ENCODE peak calls at places on chromosomes 7 and 10, in ten cellular contexts. G, W, S, E, F, Q, P, B, X and Y are unnamed samples.

GRCh38 chr7:24812313-24812945 is 55.2 kb upstream of the GSDME start:
- DNase-seq in E (no peak), P (peak; percentile 61), W (peak; percentile 56), F (peak; percentile 57), B (no peak), Q (peak; percentile 60), X (peak; percentile 51), S (peak; percentile 69), G (peak; percentile 64), Y (peak; percentile 29)

GRCh38 chr7:47443049-47443448 is 138.9 kb downstream of the TNS3 start:
- DNase-seq in B (no peak), S (no peak), Q (no peak), F (no peak), P (no peak), E (no peak), X (no peak), G (no peak), W (no peak), Y (no peak)

GRCh38 chr7:106176414-106177294 is 64.5 kb upstream of the SYPL1 start:
- DNase-seq in B (peak; percentile 46), F (peak; percentile 87), W (peak; percentile 86), E (peak; percentile 6), Q (peak; percentile 76), G (peak; percentile 87), X (peak; percentile 83), S (peak; percentile 84), P (peak; percentile 90), Y (peak; percentile 53)

GRCh38 chr10:43407148-43407575 is 1.8 kb downstream of the HNRNPF start:
- DNase-seq in E (no peak), Q (peak; percentile 72), X (peak; percentile 69), S (no peak), F (peak; percentile 85), B (no peak), G (peak; percentile 75), W (peak; percentile 78), P (peak; percentile 58), Y (peak; percentile 55)

GRCh38 chr10:124176309-124177179 is 83.1 kb upstream of the CHST15 start:
- DNase-seq in F (no peak), G (no peak), B (no peak), E (no peak), X (no peak), S (no peak), P (peak; percentile 65), Q (no peak), W (no peak), Y (no peak)

GRCh38 chr10:121648078-121648477 is 49.8 kb upstream of the FGFR2 start:
- DNase-seq in B (no peak), P (no peak), S (no peak), G (no peak), F (no peak), Q (no peak), E (no peak), W (no peak), X (no peak), Y (no peak)

GRCh38 chr10:5968037-5968680 is 9.2 kb downstream of the IL15RA start:
- DNase-seq in G (no peak), P (no peak), F (no peak), Q (no peak), X (no peak), B (no peak), E (no peak), W (peak; percentile 15), S (no peak), Y (no peak)

GRCh38 chr10:77887631-77888355 is 38.8 kb downstream of the DLG5 start:
- DNase-seq in Q (no peak), F (peak; percentile 70), X (no peak), W (no peak), S (no peak), E (no peak), P (peak; percentile 19), B (no peak), G (no peak), Y (no peak)

GRCh38 chr10:93580824-93581223 is 14.4 kb downstream of the FFAR4 start:
- DNase-seq in S (peak; percentile 85), Q (no peak), P (peak; percentile 10), G (no peak), F (peak; percentile 17), B (no peak), W (no peak), X (no peak), E (no peak), Y (no peak)
- H3K27me3 ChIP-seq in S (peaks cover 13% of the 10 kb centered on the region), Q (no peaks in the 10 kb centered on the region), P (no peaks in the 10 kb centered on the region), G (no peaks in the 10 kb centered on the region), F (peaks cover 10% of the 10 kb centered on the region), B (peaks cover 8% of the 10 kb centered on the region), W (no peaks in the 10 kb centered on the region), X (no peaks in the 10 kb centered on the region), E (peaks cover 17% of the 10 kb centered on the region), Y (no peaks in the 10 kb centered on the region)

GRCh38 chr10:2926918-2927660 is 140.3 kb upstream of the PFKP start:
- DNase-seq in X (no peak), B (no peak), W (no peak), Q (no peak), E (no peak), F (no peak), S (no peak), G (no peak), P (no peak), Y (no peak)

GRCh38 chr10:2924425-2924824 is 142.9 kb upstream of the PFKP start:
- DNase-seq in G (no peak), Q (no peak), X (no peak), S (no peak), W (no peak), E (no peak), B (no peak), P (no peak), F (no peak), Y (no peak)

GRCh38 chr10:2921956-2922680 is 145.2 kb upstream of the PFKP start:
- DNase-seq in G (no peak), S (no peak), F (peak; percentile 13), X (no peak), W (no peak), E (no peak), B (no peak), Q (no peak), P (no peak), Y (no peak)

GRCh38 chr10:2928219-2928840 is 139.0 kb upstream of the PFKP start:
- DNase-seq in F (peak; percentile 67), B (peak; percentile 26), E (no peak), G (peak; percentile 72), X (peak; percentile 42), S (peak; percentile 74), W (peak; percentile 65), Q (peak; percentile 47), P (peak; percentile 71), Y (no peak)

DNA sequence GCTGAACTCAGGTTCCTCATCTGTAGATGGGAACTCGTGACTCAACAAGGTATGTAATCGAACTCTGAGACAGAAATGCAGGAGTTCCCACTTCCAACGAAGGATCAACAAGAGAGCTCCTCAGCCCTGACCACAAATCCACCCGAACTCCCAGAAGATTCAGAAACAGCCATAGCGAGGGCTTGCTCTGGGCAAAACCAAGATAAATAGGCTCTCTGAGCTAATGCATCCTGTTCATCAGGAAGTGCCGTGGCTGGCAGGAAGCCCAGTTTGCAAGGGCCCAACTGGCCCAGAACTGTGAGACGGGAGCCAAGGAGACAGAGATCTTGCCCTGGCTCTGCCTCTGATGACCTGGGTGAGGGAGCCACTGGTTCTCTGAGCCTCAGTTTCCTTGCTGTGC is 141.7 kb upstream of the PFKP start:
- DNase-seq in Q (no peak), P (peak; percentile 82), S (no peak), X (no peak), E (no peak), W (peak; percentile 69), F (no peak), G (peak; percentile 85), B (no peak), Y (no peak)
- H3K27ac ChIP-seq in Q (no peak overlapping the region), P (no peak overlapping the region), S (no peak overlapping the region), X (no peak overlapping the region), E (no peak overlapping the region), W (no peak overlapping the region), F (no peak overlapping the region), G (no peak overlapping the region), B (no peak overlapping the region), Y (no peak overlapping the region)

DNA sequence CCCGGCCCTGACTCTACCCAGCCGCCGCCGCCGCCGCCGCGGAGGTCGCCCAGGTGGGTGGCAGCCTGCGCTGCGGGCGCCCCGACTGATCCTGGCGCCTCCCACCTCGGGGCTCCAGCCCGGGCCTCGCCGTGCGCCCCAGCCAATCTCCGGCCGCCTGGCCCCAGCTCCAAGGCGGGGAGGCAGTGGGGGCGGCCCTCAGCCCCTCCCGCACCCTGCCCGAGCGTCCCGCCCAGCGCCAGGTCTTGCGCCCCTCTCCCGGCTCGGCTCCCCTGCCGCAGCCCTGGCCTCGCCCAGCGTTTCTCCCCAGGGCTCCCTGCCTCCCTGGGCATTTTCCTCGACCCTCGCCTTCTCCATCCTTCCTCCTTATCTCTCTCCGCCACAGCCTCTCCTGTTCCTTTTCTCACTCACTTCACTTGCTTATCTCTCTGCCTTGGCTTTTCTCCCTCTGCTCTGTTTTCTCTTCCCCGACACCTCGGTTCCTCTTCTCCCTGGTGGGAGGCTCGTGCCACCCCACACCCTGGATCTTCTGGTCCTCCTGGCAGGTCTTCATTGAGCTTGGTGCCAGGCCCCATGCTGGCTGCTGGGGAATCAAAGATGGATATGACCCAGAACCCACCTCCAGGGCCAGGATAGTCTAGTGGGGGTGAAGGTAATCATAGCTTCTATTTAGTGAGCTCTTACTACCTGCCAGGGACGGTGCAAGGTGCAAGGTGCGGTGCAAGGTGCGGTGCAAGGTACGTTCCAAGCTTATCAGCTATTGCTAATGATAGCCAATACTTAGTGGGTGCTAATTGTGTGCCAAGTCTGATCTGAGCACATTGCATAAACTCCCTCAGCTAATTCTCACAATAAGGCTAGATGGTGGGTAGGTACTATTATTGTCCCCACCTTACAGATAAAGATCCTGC is at the start of gene SFRP5:
- DNase-seq in G (no peak), E (no peak), B (no peak), P (no peak), S (no peak), X (no peak), Q (no peak), W (no peak), F (no peak), Y (no peak)
- H3K27me3 ChIP-seq in G (no peaks in the 10 kb centered on the region), E (peaks cover 75% of the 10 kb centered on the region), B (peaks cover 44% of the 10 kb centered on the region), P (peaks cover 21% of the 10 kb centered on the region), S (peaks cover 63% of the 10 kb centered on the region), X (peaks cover 39% of the 10 kb centered on the region), Q (no peaks in the 10 kb centered on the region), W (peaks cover 44% of the 10 kb centered on the region), F (peaks cover 30% of the 10 kb centered on the region), Y (peaks cover 30% of the 10 kb centered on the region)

DNA sequence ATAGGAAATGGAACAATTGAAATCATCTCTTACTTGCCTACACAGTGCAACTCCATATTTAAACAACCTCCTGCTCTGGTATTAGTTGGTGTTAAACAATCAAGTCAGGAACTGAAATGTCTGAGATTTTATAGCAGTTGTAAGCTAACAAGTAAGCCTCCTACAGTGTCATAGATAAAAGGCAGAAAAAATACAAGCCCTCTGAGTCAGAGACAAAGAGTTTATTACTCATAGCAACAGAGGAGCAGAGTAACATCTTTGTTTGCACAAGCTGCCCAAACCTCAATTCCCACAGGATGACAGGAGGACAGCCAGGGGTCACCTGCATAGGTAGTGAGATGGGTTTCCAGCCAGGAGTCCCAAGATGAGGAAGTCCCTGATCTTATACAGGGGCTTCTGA is 280.3 kb upstream of the HGF start:
- DNase-seq in S (no peak), E (no peak), P (peak; percentile 89), W (no peak), Q (no peak), G (no peak), F (peak; percentile 91), B (peak; percentile 55), X (no peak), Y (no peak)
- H3K27ac ChIP-seq in S (no peak overlapping the region), E (no peak overlapping the region), P (no peak overlapping the region), W (no peak overlapping the region), Q (no peak overlapping the region), G (no peak overlapping the region), F (peak overlapping the region; percentile 53), B (peak overlapping the region; percentile 55), X (no peak overlapping the region), Y (no peak overlapping the region)